ENCODE peak calls at places on chromosomes 11 and 22, in five cellular contexts. C is effector memory CD4-positive, alpha-beta T cell; E is right lobe of liver; S is neural progenitor cell; Q is PC-3. G is an unnamed sample.

GRCh38 chr11:13423372-13423771 is 39.6 kb downstream of the BTBD10 start:
- DNase-seq in C (no peak), E (no peak), S (no peak), Q (peak; percentile 62), G (no peak)

GRCh38 chr22:28442951-28443876 is 236.4 kb downstream of the TTC28 start:
- DNase-seq in C (no peak), E (peak; percentile 55), S (peak; percentile 78), Q (no peak), G (peak; percentile 60)

GRCh38 chr22:19137384-19138216 is 6.5 kb downstream of the TSSK2 start:
- DNase-seq in C (no peak), E (no peak), S (no peak), Q (no peak), G (no peak)

GRCh38 chr11:59429924-59430516 is 3.8 kb upstream of the OR5A2 start:
- DNase-seq in C (peak; percentile 17), E (no peak), S (peak; percentile 79), Q (peak; percentile 86), G (no peak)

GRCh38 chr11:58900479-58901420 is 38.5 kb upstream of the GLYATL1 start:
- DNase-seq in C (no peak), E (peak; percentile 75), S (peak; percentile 93), Q (peak; percentile 96), G (peak; percentile 63)

GRCh38 chr11:2928605-2929510 is at the start of gene PHLDA2:
- DNase-seq in C (peak; percentile 50), E (peak; percentile 77), S (peak; percentile 64), Q (peak; percentile 65), G (peak; percentile 44)

GRCh38 chr11:83971063-83971462 is 684.9 kb upstream of the CCDC90B start:
- DNase-seq in C (no peak), E (no peak), S (no peak), Q (no peak), G (no peak)

GRCh38 chr22:30017375-30017774 is 62.9 kb upstream of the HORMAD2 start:
- DNase-seq in C (no peak), E (no peak), S (no peak), Q (peak; percentile 10), G (no peak)

GRCh38 chr11:14620027-14620511 is 23.5 kb upstream of the PDE3B start:
- DNase-seq in C (no peak), E (peak; percentile 60), S (no peak), Q (no peak), G (no peak)

GRCh38 chr22:45891996-45892621 is 84.9 kb downstream of the WNT7B start:
- DNase-seq in C (no peak), E (no peak), S (no peak), Q (no peak), G (peak; percentile 6)

GRCh38 chr11:29773656-29774264 is 243.1 kb downstream of the KCNA4 start:
- DNase-seq in C (no peak), E (no peak), S (no peak), Q (no peak), G (peak; percentile 25)

GRCh38 chr11:112157274-112157766 is 6.6 kb downstream of the IL18 start:
- DNase-seq in C (no peak), E (no peak), S (no peak), Q (peak; percentile 100), G (no peak)

GRCh38 chr11:112160452-112160851 is 3.4 kb downstream of the IL18 start:
- DNase-seq in C (no peak), E (no peak), S (no peak), Q (peak; percentile 24), G (no peak)

GRCh38 chr11:112156153-112156552 is 7.7 kb downstream of the IL18 start:
- DNase-seq in C (no peak), E (no peak), S (no peak), Q (no peak), G (no peak)

GRCh38 chr11:112159098-112159761 is 4.7 kb downstream of the IL18 start:
- DNase-seq in C (no peak), E (no peak), S (no peak), Q (no peak), G (no peak)

DNA sequence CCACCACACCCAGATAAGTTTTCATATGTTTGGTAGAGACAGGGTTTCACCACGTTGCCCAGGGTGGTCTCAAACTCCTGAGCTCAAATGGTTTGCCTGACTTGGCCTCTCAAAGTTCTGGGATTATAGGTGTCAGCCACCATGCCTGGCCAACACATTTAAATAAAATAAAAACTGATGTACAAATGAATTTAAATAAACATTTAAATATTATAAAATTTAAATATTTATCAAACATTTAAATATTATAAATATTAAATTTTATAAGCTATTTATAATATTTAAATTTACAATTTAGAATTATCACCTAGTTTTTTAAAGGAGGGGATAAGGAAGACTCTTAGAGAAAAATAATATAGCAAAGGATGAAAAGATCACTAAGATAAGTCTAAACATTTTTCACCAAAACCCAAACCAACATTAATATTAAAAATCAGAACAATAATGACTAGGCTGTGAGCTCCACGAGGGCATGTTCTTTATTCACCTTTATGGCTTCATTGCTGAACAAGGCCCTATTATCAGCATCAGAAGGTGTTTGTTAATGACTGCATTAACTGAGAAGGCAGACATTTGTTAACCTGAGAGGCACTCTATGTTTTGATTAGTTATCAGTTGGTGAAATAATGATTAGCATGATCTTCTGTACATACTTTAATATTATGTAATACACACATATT is 7.2 kb downstream of the IL18 start:
- DNase-seq in C (no peak), E (no peak), S (no peak), Q (no peak), G (no peak)
- H3K27ac ChIP-seq in C (no peak overlapping the region), E (no peak overlapping the region), S (no peak overlapping the region), Q (peak overlapping the region; percentile 88), G (no peak overlapping the region)

GRCh38 chr22:38193580-38193979 is 8.2 kb upstream of the MAFF start:
- DNase-seq in C (no peak), E (peak; percentile 76), S (no peak), Q (no peak), G (peak; percentile 46)
- H3K4me3 ChIP-seq in C (no peak overlapping the region), E (no peak overlapping the region), S (no peak overlapping the region), Q (no peak overlapping the region), G (no peak overlapping the region)

DNA sequence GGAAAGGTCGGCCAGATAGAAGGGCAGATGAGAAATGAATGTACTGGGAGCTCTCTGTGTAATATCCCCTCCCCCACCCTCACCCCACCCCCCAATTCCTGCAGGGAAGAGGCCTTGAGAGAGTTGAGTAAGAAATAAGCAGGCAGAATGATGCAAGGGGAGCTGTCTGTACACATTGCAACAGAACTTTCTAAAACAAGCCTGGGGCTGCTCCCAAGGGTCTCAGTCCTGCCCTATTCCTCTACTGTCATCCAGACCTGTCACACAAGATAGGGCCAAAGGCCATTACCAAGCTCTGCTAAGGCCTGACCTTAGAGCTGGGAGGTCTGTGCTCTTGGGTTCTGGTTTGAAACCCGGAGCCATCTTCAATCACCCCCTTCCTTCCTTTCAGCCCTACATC is 5.7 kb upstream of the DGAT2 start:
- DNase-seq in C (no peak), E (no peak), S (no peak), Q (no peak), G (no peak)
- H3K27ac ChIP-seq in C (no peak overlapping the region), E (no peak overlapping the region), S (no peak overlapping the region), Q (no peak overlapping the region), G (no peak overlapping the region)

GRCh38 chr22:23183107-23183698 is 2.9 kb downstream of the BCR start:
- DNase-seq in C (no peak), E (peak; percentile 68), S (peak; percentile 96), Q (peak; percentile 47), G (peak; percentile 35)
- H3K4me3 ChIP-seq in C (peak overlapping the region; percentile 58), E (peak overlapping the region; percentile 65), S (peak overlapping the region; percentile 64), Q (peak overlapping the region; percentile 74), G (peak overlapping the region; percentile 78)

GRCh38 chr22:37551981-37552380 is 8.3 kb upstream of the CDC42EP1 start:
- DNase-seq in C (no peak), E (no peak), S (peak; percentile 56), Q (no peak), G (no peak)
- H3K27ac ChIP-seq in C (no peak overlapping the region), E (peak overlapping the region; percentile 54), S (peak overlapping the region; percentile 6), Q (no peak overlapping the region), G (peak overlapping the region; percentile 90)

GRCh38 chr11:72750556-72751292 is 1.5 kb downstream of the ARAP1 start:
- DNase-seq in C (no peak), E (no peak), S (no peak), Q (peak; percentile 32), G (no peak)
- H3K4me3 ChIP-seq in C (peak overlapping the region; percentile 86), E (no peak overlapping the region), S (peak overlapping the region; percentile 66), Q (peak overlapping the region; percentile 82), G (peak overlapping the region; percentile 75)

G was measured in left ventricle myocardium inferior.